ENCODE peak calls at places on chromosomes 6 and 20, in ten cellular contexts. S, T, V, C, N, W, O, L, K and Z are unnamed samples.

GRCh38 chr6:17928514-17929430 is 58.7 kb downstream of the KIF13A start:
- DNase-seq in S (no peak), T (no peak), V (no peak), C (no peak), N (peak), W (no peak), O (no peak), L (peak), K (no peak), Z (peak)

GRCh38 chr6:11944111-11944510 is 68.0 kb upstream of the HIVEP1 start:
- DNase-seq in S (no peak), T (no peak), V (no peak), C (no peak), N (no peak), W (no peak), O (no peak), L (peak), K (no peak), Z (no peak)

GRCh38 chr6:2764610-2765165 is 505 bp upstream of the WRNIP1 start:
- DNase-seq in S (no peak), T (peak), V (peak), C (peak), N (peak), W (peak), O (peak), L (peak), K (peak), Z (peak)

GRCh38 chr6:38067263-38067980 is 247.9 kb downstream of the ZFAND3 start:
- DNase-seq in S (no peak), T (no peak), V (no peak), C (no peak), N (no peak), W (no peak), O (no peak), L (no peak), K (no peak), Z (no peak)

GRCh38 chr6:36323062-36323461 is 13.6 kb downstream of the BNIP5 start:
- DNase-seq in S (no peak), T (peak), V (no peak), C (no peak), N (no peak), W (no peak), O (peak), L (no peak), K (no peak), Z (no peak)

GRCh38 chr6:157991067-157991432 is 9.4 kb downstream of the SYNJ2 start:
- DNase-seq in S (no peak), T (no peak), V (no peak), C (no peak), N (no peak), W (no peak), O (no peak), L (no peak), K (no peak), Z (no peak)

GRCh38 chr20:6708010-6708409 is 59.5 kb upstream of the BMP2 start:
- DNase-seq in S (peak), T (no peak), V (no peak), C (no peak), N (peak), W (no peak), O (no peak), L (peak), K (peak), Z (no peak)

GRCh38 chr6:74755196-74755595 is 450.7 kb downstream of the COL12A1 start:
- DNase-seq in S (no peak), T (no peak), V (no peak), C (no peak), N (no peak), W (no peak), O (no peak), L (no peak), K (no peak), Z (no peak)